ENCODE peak calls at places on chromosome 16, in six cellular contexts. One of them, this sample, is unnamed. For H3K4me1, the result is how much of the 10 kb centered on the place peaks cover.

GRCh38 chr16:72241930-72242329 is 70.0 kb upstream of the PMFBP1 start:
- DNase-seq in fibroblast of lung: peak
- DNase-seq in breast epithelium: no peak
- DNase-seq in tibial artery: no peak
- DNase-seq in BE2C: peak
- DNase-seq in heart left ventricle: no peak
- DNase-seq in this sample: no peak

GRCh38 chr16:61678182-61678581 is 358.1 kb downstream of the CDH8 start:
- DNase-seq in fibroblast of lung: no peak
- DNase-seq in breast epithelium: no peak
- DNase-seq in tibial artery: no peak
- DNase-seq in BE2C: no peak
- DNase-seq in heart left ventricle: no peak
- DNase-seq in this sample: no peak

GRCh38 chr16:70691223-70692129 is 5.6 kb upstream of the MTSS2 start:
- DNase-seq in fibroblast of lung: peak
- DNase-seq in breast epithelium: no peak
- DNase-seq in tibial artery: peak
- DNase-seq in BE2C: no peak
- DNase-seq in heart left ventricle: peak
- DNase-seq in this sample: no peak

GRCh38 chr16:27379919-27380318 is 22.1 kb upstream of the IL21R start:
- DNase-seq in fibroblast of lung: no peak
- DNase-seq in breast epithelium: no peak
- DNase-seq in tibial artery: no peak
- DNase-seq in BE2C: no peak
- DNase-seq in heart left ventricle: no peak
- DNase-seq in this sample: peak

GRCh38 chr16:85570735-85571562 is 42.2 kb upstream of the GSE1 start:
- DNase-seq in fibroblast of lung: no peak
- DNase-seq in breast epithelium: no peak
- DNase-seq in tibial artery: peak
- DNase-seq in BE2C: no peak
- DNase-seq in heart left ventricle: no peak
- DNase-seq in this sample: no peak

GRCh38 chr16:55248494-55248893 is 75.5 kb upstream of the IRX6 start:
- DNase-seq in fibroblast of lung: no peak
- DNase-seq in breast epithelium: no peak
- DNase-seq in tibial artery: no peak
- DNase-seq in BE2C: no peak
- DNase-seq in heart left ventricle: no peak
- DNase-seq in this sample: no peak

GRCh38 chr16:52499061-52499460 is 47.9 kb downstream of the TOX3 start:
- DNase-seq in fibroblast of lung: no peak
- DNase-seq in breast epithelium: no peak
- DNase-seq in tibial artery: no peak
- DNase-seq in BE2C: no peak
- DNase-seq in heart left ventricle: no peak
- DNase-seq in this sample: no peak

GRCh38 chr16:73047536-73048291 is at the start of gene ZFHX3:
- DNase-seq in fibroblast of lung: peak
- DNase-seq in breast epithelium: peak
- DNase-seq in tibial artery: peak
- DNase-seq in BE2C: peak
- DNase-seq in heart left ventricle: peak
- DNase-seq in this sample: peak

GRCh38 chr16:46748775-46749705 is 896 bp upstream of the MYLK3 start:
- DNase-seq in fibroblast of lung: no peak
- DNase-seq in breast epithelium: no peak
- DNase-seq in tibial artery: no peak
- DNase-seq in BE2C: peak
- DNase-seq in heart left ventricle: peak
- DNase-seq in this sample: no peak

GRCh38 chr16:84465154-84465553 is 39.3 kb downstream of the MEAK7 start:
- DNase-seq in fibroblast of lung: no peak
- DNase-seq in breast epithelium: peak
- DNase-seq in tibial artery: no peak
- DNase-seq in BE2C: no peak
- DNase-seq in heart left ventricle: no peak
- DNase-seq in this sample: no peak

GRCh38 chr16:66091462-66091861 is 275.0 kb upstream of the CDH5 start:
- DNase-seq in fibroblast of lung: no peak
- DNase-seq in breast epithelium: no peak
- DNase-seq in tibial artery: no peak
- DNase-seq in BE2C: no peak
- DNase-seq in heart left ventricle: no peak
- DNase-seq in this sample: no peak

GRCh38 chr16:12426122-12426521 is 377.6 kb downstream of the CPPED1 start:
- DNase-seq in fibroblast of lung: peak
- DNase-seq in breast epithelium: no peak
- DNase-seq in tibial artery: no peak
- DNase-seq in BE2C: no peak
- DNase-seq in heart left ventricle: no peak
- DNase-seq in this sample: no peak

GRCh38 chr16:84454611-84455010 is 49.8 kb downstream of the MEAK7 start:
- DNase-seq in fibroblast of lung: no peak
- DNase-seq in breast epithelium: peak
- DNase-seq in tibial artery: peak
- DNase-seq in BE2C: no peak
- DNase-seq in heart left ventricle: no peak
- DNase-seq in this sample: peak

GRCh38 chr16:80611930-80612327 is 71.1 kb downstream of the DYNLRB2 start:
- DNase-seq in fibroblast of lung: no peak
- DNase-seq in breast epithelium: no peak
- DNase-seq in tibial artery: peak
- DNase-seq in BE2C: no peak
- DNase-seq in heart left ventricle: no peak
- DNase-seq in this sample: no peak

GRCh38 chr16:80615751-80616150 is 75.0 kb downstream of the DYNLRB2 start:
- DNase-seq in fibroblast of lung: no peak
- DNase-seq in breast epithelium: no peak
- DNase-seq in tibial artery: peak
- DNase-seq in BE2C: no peak
- DNase-seq in heart left ventricle: no peak
- DNase-seq in this sample: no peak

GRCh38 chr16:80612461-80613017 is 71.7 kb downstream of the DYNLRB2 start:
- DNase-seq in fibroblast of lung: no peak
- DNase-seq in breast epithelium: no peak
- DNase-seq in tibial artery: peak
- DNase-seq in BE2C: no peak
- DNase-seq in heart left ventricle: no peak
- DNase-seq in this sample: no peak

GRCh38 chr16:80616362-80616761 is 75.6 kb downstream of the DYNLRB2 start:
- DNase-seq in fibroblast of lung: no peak
- DNase-seq in breast epithelium: no peak
- DNase-seq in tibial artery: no peak
- DNase-seq in BE2C: no peak
- DNase-seq in heart left ventricle: no peak
- DNase-seq in this sample: no peak

GRCh38 chr16:80614908-80615696 is 74.3 kb downstream of the DYNLRB2 start:
- DNase-seq in fibroblast of lung: peak
- DNase-seq in breast epithelium: no peak
- DNase-seq in tibial artery: no peak
- DNase-seq in BE2C: no peak
- DNase-seq in heart left ventricle: no peak
- DNase-seq in this sample: no peak
- TF ChIP-seq CTCF in fibroblast of lung: peak
- TF ChIP-seq CTCF in breast epithelium: peak
- TF ChIP-seq CTCF in tibial artery: no peak
- TF ChIP-seq CTCF in BE2C: no peak
- TF ChIP-seq CTCF in heart left ventricle: no peak
- TF ChIP-seq CTCF in this sample: no peak

GRCh38 chr16:57483725-57484514 is 2.4 kb downstream of the DOK4 start:
- DNase-seq in fibroblast of lung: no peak
- DNase-seq in breast epithelium: peak
- DNase-seq in tibial artery: peak
- DNase-seq in BE2C: peak
- DNase-seq in heart left ventricle: no peak
- DNase-seq in this sample: peak

GRCh38 chr16:57481421-57481820 is 4.9 kb downstream of the DOK4 start:
- DNase-seq in fibroblast of lung: no peak
- DNase-seq in breast epithelium: peak
- DNase-seq in tibial artery: peak
- DNase-seq in BE2C: peak
- DNase-seq in heart left ventricle: no peak
- DNase-seq in this sample: no peak

GRCh38 chr16:57484515-57485005 is 1.7 kb downstream of the DOK4 start:
- DNase-seq in fibroblast of lung: no peak
- DNase-seq in breast epithelium: peak
- DNase-seq in tibial artery: peak
- DNase-seq in BE2C: peak
- DNase-seq in heart left ventricle: no peak
- DNase-seq in this sample: no peak

GRCh38 chr16:57480754-57481230 is 5.5 kb downstream of the DOK4 start:
- DNase-seq in fibroblast of lung: no peak
- DNase-seq in breast epithelium: peak
- DNase-seq in tibial artery: peak
- DNase-seq in BE2C: peak
- DNase-seq in heart left ventricle: no peak
- DNase-seq in this sample: no peak

DNA sequence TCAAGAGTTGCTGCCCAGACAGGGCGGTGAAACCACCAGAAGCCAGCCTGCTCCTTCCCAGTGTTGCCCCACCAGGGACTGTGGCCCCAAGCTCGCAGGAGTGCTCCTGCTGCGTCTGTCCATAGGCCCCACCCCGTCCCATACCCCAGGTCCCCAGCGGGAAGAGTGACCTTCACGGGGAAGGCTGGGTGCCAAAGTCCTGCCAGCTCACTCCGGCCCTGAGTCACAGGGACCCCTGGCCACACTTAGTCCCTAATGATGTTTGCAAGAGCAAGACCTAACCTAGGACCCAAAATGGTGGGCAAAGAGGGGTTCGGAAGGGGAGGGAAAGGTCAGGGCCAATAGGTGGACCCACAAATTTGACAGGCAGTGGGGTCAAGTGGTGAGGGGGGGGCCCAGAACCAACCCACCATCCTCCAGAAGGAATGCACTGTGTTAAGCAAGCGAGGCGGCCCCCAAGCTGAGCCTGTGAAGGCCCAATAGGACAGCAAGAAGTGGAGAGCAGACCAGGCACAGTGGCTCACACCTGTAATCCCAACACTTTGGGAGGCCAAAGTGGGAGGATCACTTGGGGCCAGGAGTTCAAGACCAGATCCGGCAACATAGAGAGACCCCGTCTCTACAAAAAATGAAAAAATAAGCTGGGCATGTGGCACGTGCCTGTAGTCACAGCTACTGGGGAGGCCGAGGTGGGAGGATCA is 3.3 kb downstream of the DOK4 start:
- DNase-seq in fibroblast of lung: no peak
- DNase-seq in breast epithelium: peak
- DNase-seq in tibial artery: peak
- DNase-seq in BE2C: peak
- DNase-seq in heart left ventricle: no peak
- DNase-seq in this sample: peak
- H3K4me1 ChIP-seq in fibroblast of lung: under half
- H3K4me1 ChIP-seq in breast epithelium: under half
- H3K4me1 ChIP-seq in tibial artery: under half
- H3K4me1 ChIP-seq in BE2C: under half
- H3K4me1 ChIP-seq in heart left ventricle: under half
- H3K4me1 ChIP-seq in this sample: half or more

DNA sequence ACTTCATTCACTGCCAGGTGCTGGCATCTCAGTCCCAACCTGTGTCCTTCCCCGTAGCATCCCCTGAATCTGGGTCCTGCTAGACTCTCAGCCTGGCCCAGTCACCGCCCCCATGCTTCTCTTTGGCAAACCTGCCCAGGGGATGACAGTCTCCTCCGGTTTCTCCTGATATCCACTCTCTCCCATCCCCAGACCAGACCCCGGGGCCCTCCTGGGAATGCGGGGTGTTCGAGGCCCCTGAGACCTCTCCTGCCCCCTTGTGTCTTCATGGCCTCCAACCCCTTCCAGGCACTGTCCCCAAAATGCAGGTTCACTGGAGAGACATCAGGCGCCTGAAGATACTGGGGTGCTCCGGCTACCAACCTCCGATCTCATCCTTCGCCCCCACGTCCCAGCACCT is 544 bp downstream of the STX1B start:
- DNase-seq in fibroblast of lung: no peak
- DNase-seq in breast epithelium: no peak
- DNase-seq in tibial artery: no peak
- DNase-seq in BE2C: no peak
- DNase-seq in heart left ventricle: no peak
- DNase-seq in this sample: no peak
- TF ChIP-seq CTCF in fibroblast of lung: no peak
- TF ChIP-seq CTCF in breast epithelium: no peak
- TF ChIP-seq CTCF in tibial artery: no peak
- TF ChIP-seq CTCF in BE2C: no peak
- TF ChIP-seq CTCF in heart left ventricle: no peak
- TF ChIP-seq CTCF in this sample: no peak

GRCh38 chr16:50276801-50277560 is 10.6 kb downstream of the ADCY7 start:
- DNase-seq in fibroblast of lung: no peak
- DNase-seq in breast epithelium: no peak
- DNase-seq in tibial artery: no peak
- DNase-seq in BE2C: no peak
- DNase-seq in heart left ventricle: no peak
- DNase-seq in this sample: no peak
- H3K4me1 ChIP-seq in fibroblast of lung: under half
- H3K4me1 ChIP-seq in breast epithelium: under half
- H3K4me1 ChIP-seq in tibial artery: under half
- H3K4me1 ChIP-seq in BE2C: under half
- H3K4me1 ChIP-seq in heart left ventricle: under half
- H3K4me1 ChIP-seq in this sample: under half

GRCh38 chr16:6335072-6335471 is 997.6 kb upstream of the RBFOX1 start:
- DNase-seq in fibroblast of lung: no peak
- DNase-seq in breast epithelium: no peak
- DNase-seq in tibial artery: no peak
- DNase-seq in BE2C: peak
- DNase-seq in heart left ventricle: no peak
- DNase-seq in this sample: no peak
- TF ChIP-seq CTCF in fibroblast of lung: peak
- TF ChIP-seq CTCF in breast epithelium: no peak
- TF ChIP-seq CTCF in tibial artery: no peak
- TF ChIP-seq CTCF in BE2C: peak
- TF ChIP-seq CTCF in heart left ventricle: no peak
- TF ChIP-seq CTCF in this sample: peak

GRCh38 chr16:89355036-89355435 is 135.3 kb downstream of the ANKRD11 start:
- DNase-seq in fibroblast of lung: no peak
- DNase-seq in breast epithelium: no peak
- DNase-seq in tibial artery: no peak
- DNase-seq in BE2C: no peak
- DNase-seq in heart left ventricle: no peak
- DNase-seq in this sample: no peak
- H3K4me1 ChIP-seq in fibroblast of lung: under half
- H3K4me1 ChIP-seq in breast epithelium: under half
- H3K4me1 ChIP-seq in tibial artery: under half
- H3K4me1 ChIP-seq in BE2C: under half
- H3K4me1 ChIP-seq in heart left ventricle: half or more
- H3K4me1 ChIP-seq in this sample: half or more

This sample was measured in suprapubic skin.